ENCODE peak calls at places on chromosome 9, in seven cellular contexts. One of them, this sample, is unnamed.

GRCh38 chr9:114207034-114207815 is 51.9 kb downstream of the COL27A1 start:
- DNase-seq in activated T-helper 1 cell treated with anti-CD3 and anti-CD28 coated beads, Interleukin-2, amount 50 U/mL, for 16 hours: no peak
- DNase-seq in type B pancreatic cell: no peak
- DNase-seq in activated CD4-positive, alpha-beta T cell treated with anti-CD3 and anti-CD28 coated beads, Interleukin-2, amount 50 U/mL, for 1 hour: no peak
- DNase-seq in esophagus squamous epithelium: no peak
- DNase-seq in Peyer's patch: no peak
- DNase-seq in CD4-positive, CD25-positive, alpha-beta regulatory T cell: no peak
- DNase-seq in this sample: no peak

GRCh38 chr9:20623021-20623747 is 885 bp upstream of the MLLT3 start:
- DNase-seq in activated T-helper 1 cell treated with anti-CD3 and anti-CD28 coated beads, Interleukin-2, amount 50 U/mL, for 16 hours: peak
- DNase-seq in type B pancreatic cell: no peak
- DNase-seq in activated CD4-positive, alpha-beta T cell treated with anti-CD3 and anti-CD28 coated beads, Interleukin-2, amount 50 U/mL, for 1 hour: peak
- DNase-seq in esophagus squamous epithelium: no peak
- DNase-seq in Peyer's patch: peak
- DNase-seq in CD4-positive, CD25-positive, alpha-beta regulatory T cell: peak
- DNase-seq in this sample: peak

GRCh38 chr9:135729480-135729879 is 27.5 kb downstream of the KCNT1 start:
- DNase-seq in activated T-helper 1 cell treated with anti-CD3 and anti-CD28 coated beads, Interleukin-2, amount 50 U/mL, for 16 hours: no peak
- DNase-seq in type B pancreatic cell: no peak
- DNase-seq in activated CD4-positive, alpha-beta T cell treated with anti-CD3 and anti-CD28 coated beads, Interleukin-2, amount 50 U/mL, for 1 hour: no peak
- DNase-seq in esophagus squamous epithelium: no peak
- DNase-seq in Peyer's patch: no peak
- DNase-seq in CD4-positive, CD25-positive, alpha-beta regulatory T cell: no peak
- DNase-seq in this sample: no peak

GRCh38 chr9:123335227-123335985 is 20.6 kb upstream of the CRB2 start:
- DNase-seq in activated T-helper 1 cell treated with anti-CD3 and anti-CD28 coated beads, Interleukin-2, amount 50 U/mL, for 16 hours: no peak
- DNase-seq in type B pancreatic cell: no peak
- DNase-seq in activated CD4-positive, alpha-beta T cell treated with anti-CD3 and anti-CD28 coated beads, Interleukin-2, amount 50 U/mL, for 1 hour: no peak
- DNase-seq in esophagus squamous epithelium: no peak
- DNase-seq in Peyer's patch: no peak
- DNase-seq in CD4-positive, CD25-positive, alpha-beta regulatory T cell: no peak
- DNase-seq in this sample: peak

GRCh38 chr9:99868845-99869244 is 37.6 kb upstream of the STX17 start:
- DNase-seq in activated T-helper 1 cell treated with anti-CD3 and anti-CD28 coated beads, Interleukin-2, amount 50 U/mL, for 16 hours: no peak
- DNase-seq in type B pancreatic cell: no peak
- DNase-seq in activated CD4-positive, alpha-beta T cell treated with anti-CD3 and anti-CD28 coated beads, Interleukin-2, amount 50 U/mL, for 1 hour: no peak
- DNase-seq in esophagus squamous epithelium: no peak
- DNase-seq in Peyer's patch: no peak
- DNase-seq in CD4-positive, CD25-positive, alpha-beta regulatory T cell: no peak
- DNase-seq in this sample: no peak

GRCh38 chr9:111658943-111659342 is 2.5 kb upstream of the GNG10 start:
- DNase-seq in activated T-helper 1 cell treated with anti-CD3 and anti-CD28 coated beads, Interleukin-2, amount 50 U/mL, for 16 hours: no peak
- DNase-seq in type B pancreatic cell: no peak
- DNase-seq in activated CD4-positive, alpha-beta T cell treated with anti-CD3 and anti-CD28 coated beads, Interleukin-2, amount 50 U/mL, for 1 hour: no peak
- DNase-seq in esophagus squamous epithelium: no peak
- DNase-seq in Peyer's patch: peak
- DNase-seq in CD4-positive, CD25-positive, alpha-beta regulatory T cell: no peak
- DNase-seq in this sample: no peak

GRCh38 chr9:6229604-6230003 is 14.0 kb downstream of the IL33 start:
- DNase-seq in activated T-helper 1 cell treated with anti-CD3 and anti-CD28 coated beads, Interleukin-2, amount 50 U/mL, for 16 hours: no peak
- DNase-seq in type B pancreatic cell: no peak
- DNase-seq in activated CD4-positive, alpha-beta T cell treated with anti-CD3 and anti-CD28 coated beads, Interleukin-2, amount 50 U/mL, for 1 hour: no peak
- DNase-seq in esophagus squamous epithelium: no peak
- DNase-seq in Peyer's patch: no peak
- DNase-seq in CD4-positive, CD25-positive, alpha-beta regulatory T cell: no peak
- DNase-seq in this sample: no peak

GRCh38 chr9:131851414-131851813 is 111.5 kb upstream of the RAPGEF1 start:
- DNase-seq in activated T-helper 1 cell treated with anti-CD3 and anti-CD28 coated beads, Interleukin-2, amount 50 U/mL, for 16 hours: no peak
- DNase-seq in type B pancreatic cell: no peak
- DNase-seq in activated CD4-positive, alpha-beta T cell treated with anti-CD3 and anti-CD28 coated beads, Interleukin-2, amount 50 U/mL, for 1 hour: no peak
- DNase-seq in esophagus squamous epithelium: no peak
- DNase-seq in Peyer's patch: no peak
- DNase-seq in CD4-positive, CD25-positive, alpha-beta regulatory T cell: no peak
- DNase-seq in this sample: no peak

GRCh38 chr9:13810510-13810909 is 503.4 kb downstream of the NFIB start:
- DNase-seq in activated T-helper 1 cell treated with anti-CD3 and anti-CD28 coated beads, Interleukin-2, amount 50 U/mL, for 16 hours: no peak
- DNase-seq in type B pancreatic cell: no peak
- DNase-seq in activated CD4-positive, alpha-beta T cell treated with anti-CD3 and anti-CD28 coated beads, Interleukin-2, amount 50 U/mL, for 1 hour: no peak
- DNase-seq in esophagus squamous epithelium: no peak
- DNase-seq in Peyer's patch: no peak
- DNase-seq in CD4-positive, CD25-positive, alpha-beta regulatory T cell: no peak
- DNase-seq in this sample: no peak

GRCh38 chr9:133133680-133134418 is 12.8 kb upstream of the RALGDS start:
- DNase-seq in activated T-helper 1 cell treated with anti-CD3 and anti-CD28 coated beads, Interleukin-2, amount 50 U/mL, for 16 hours: peak
- DNase-seq in type B pancreatic cell: no peak
- DNase-seq in activated CD4-positive, alpha-beta T cell treated with anti-CD3 and anti-CD28 coated beads, Interleukin-2, amount 50 U/mL, for 1 hour: peak
- DNase-seq in esophagus squamous epithelium: peak
- DNase-seq in Peyer's patch: peak
- DNase-seq in CD4-positive, CD25-positive, alpha-beta regulatory T cell: peak
- DNase-seq in this sample: peak